ENCODE peak calls at places on chromosome 19, in eight cellular contexts. One of them, this sample, is unnamed.

GRCh38 chr19:31666126-31666525 is 316.9 kb upstream of the TSHZ3 start:
- DNase-seq in mesendoderm: peak; percentile 67
- DNase-seq in neuronal stem cell: no peak
- DNase-seq in neural progenitor cell: no peak
- DNase-seq in K562: no peak
- DNase-seq in NT2/D1: peak; percentile 11
- DNase-seq in fibroblast of lung: peak; percentile 19
- DNase-seq in colonic mucosa: no peak
- DNase-seq in this sample: no peak

GRCh38 chr19:35519291-35519690 is 5.8 kb upstream of the DMKN start:
- DNase-seq in mesendoderm: no peak
- DNase-seq in neuronal stem cell: no peak
- DNase-seq in neural progenitor cell: no peak
- DNase-seq in K562: no peak
- DNase-seq in NT2/D1: no peak
- DNase-seq in fibroblast of lung: peak; percentile 7
- DNase-seq in colonic mucosa: no peak
- DNase-seq in this sample: peak; percentile 8

GRCh38 chr19:18650048-18650435 is 13.2 kb downstream of the KLHL26 start:
- DNase-seq in mesendoderm: peak; percentile 38
- DNase-seq in neuronal stem cell: no peak
- DNase-seq in neural progenitor cell: no peak
- DNase-seq in K562: no peak
- DNase-seq in NT2/D1: no peak
- DNase-seq in fibroblast of lung: no peak
- DNase-seq in colonic mucosa: peak; percentile 39
- DNase-seq in this sample: peak; percentile 35

GRCh38 chr19:42269518-42270345 is 680 bp downstream of the CIC start:
- DNase-seq in mesendoderm: no peak
- DNase-seq in neuronal stem cell: no peak
- DNase-seq in neural progenitor cell: no peak
- DNase-seq in K562: peak; percentile 39
- DNase-seq in NT2/D1: no peak
- DNase-seq in fibroblast of lung: no peak
- DNase-seq in colonic mucosa: peak; percentile 52
- DNase-seq in this sample: peak; percentile 37

GRCh38 chr19:29526730-29527499 is 1.1 kb downstream of the VSTM2B start:
- DNase-seq in mesendoderm: peak; percentile 32
- DNase-seq in neuronal stem cell: peak; percentile 53
- DNase-seq in neural progenitor cell: peak; percentile 68
- DNase-seq in K562: peak; percentile 22
- DNase-seq in NT2/D1: no peak
- DNase-seq in fibroblast of lung: no peak
- DNase-seq in colonic mucosa: no peak
- DNase-seq in this sample: no peak

GRCh38 chr19:15432018-15432494 is 13.3 kb upstream of the AKAP8L start:
- DNase-seq in mesendoderm: no peak
- DNase-seq in neuronal stem cell: no peak
- DNase-seq in neural progenitor cell: peak; percentile 47
- DNase-seq in K562: peak; percentile 23
- DNase-seq in NT2/D1: no peak
- DNase-seq in fibroblast of lung: no peak
- DNase-seq in colonic mucosa: no peak
- DNase-seq in this sample: peak; percentile 49

GRCh38 chr19:10036601-10037071 is 23.4 kb downstream of the RDH8 start:
- DNase-seq in mesendoderm: no peak
- DNase-seq in neuronal stem cell: no peak
- DNase-seq in neural progenitor cell: no peak
- DNase-seq in K562: no peak
- DNase-seq in NT2/D1: no peak
- DNase-seq in fibroblast of lung: no peak
- DNase-seq in colonic mucosa: peak; percentile 38
- DNase-seq in this sample: no peak

GRCh38 chr19:13441810-13442512 is 64.3 kb downstream of the CACNA1A start:
- DNase-seq in mesendoderm: peak; percentile 78
- DNase-seq in neuronal stem cell: peak; percentile 79
- DNase-seq in neural progenitor cell: peak; percentile 91
- DNase-seq in K562: peak; percentile 67
- DNase-seq in NT2/D1: peak; percentile 65
- DNase-seq in fibroblast of lung: peak; percentile 37
- DNase-seq in colonic mucosa: peak; percentile 30
- DNase-seq in this sample: peak; percentile 67

GRCh38 chr19:42108527-42109389 is 23.5 kb downstream of the POU2F2 start:
- DNase-seq in mesendoderm: peak; percentile 93
- DNase-seq in neuronal stem cell: peak; percentile 88
- DNase-seq in neural progenitor cell: peak; percentile 93
- DNase-seq in K562: peak; percentile 91
- DNase-seq in NT2/D1: peak; percentile 80
- DNase-seq in fibroblast of lung: peak; percentile 79
- DNase-seq in colonic mucosa: peak; percentile 85
- DNase-seq in this sample: peak; percentile 94

GRCh38 chr19:53246498-53246897 is 8.2 kb downstream of the ZNF677 start:
- DNase-seq in mesendoderm: no peak
- DNase-seq in neuronal stem cell: no peak
- DNase-seq in neural progenitor cell: no peak
- DNase-seq in K562: no peak
- DNase-seq in NT2/D1: no peak
- DNase-seq in fibroblast of lung: no peak
- DNase-seq in colonic mucosa: no peak
- DNase-seq in this sample: no peak

GRCh38 chr19:45484273-45484945 is 12.4 kb downstream of the RTN2 start:
- DNase-seq in mesendoderm: no peak
- DNase-seq in neuronal stem cell: no peak
- DNase-seq in neural progenitor cell: peak; percentile 0
- DNase-seq in K562: no peak
- DNase-seq in NT2/D1: no peak
- DNase-seq in fibroblast of lung: no peak
- DNase-seq in colonic mucosa: no peak
- DNase-seq in this sample: no peak

GRCh38 chr19:35468637-35469036 is 20.6 kb downstream of the FFAR2 start:
- DNase-seq in mesendoderm: peak; percentile 81
- DNase-seq in neuronal stem cell: no peak
- DNase-seq in neural progenitor cell: peak; percentile 59
- DNase-seq in K562: peak; percentile 51
- DNase-seq in NT2/D1: peak; percentile 8
- DNase-seq in fibroblast of lung: no peak
- DNase-seq in colonic mucosa: peak; percentile 45
- DNase-seq in this sample: peak; percentile 16

GRCh38 chr19:54515156-54515555 is 12.5 kb downstream of the LAIR2 start:
- DNase-seq in mesendoderm: no peak
- DNase-seq in neuronal stem cell: no peak
- DNase-seq in neural progenitor cell: no peak
- DNase-seq in K562: no peak
- DNase-seq in NT2/D1: no peak
- DNase-seq in fibroblast of lung: no peak
- DNase-seq in colonic mucosa: no peak
- DNase-seq in this sample: no peak

GRCh38 chr19:4362038-4362828 is 18.9 kb downstream of the MPND start:
- DNase-seq in mesendoderm: no peak
- DNase-seq in neuronal stem cell: no peak
- DNase-seq in neural progenitor cell: no peak
- DNase-seq in K562: no peak
- DNase-seq in NT2/D1: no peak
- DNase-seq in fibroblast of lung: no peak
- DNase-seq in colonic mucosa: no peak
- DNase-seq in this sample: no peak
- H3K9ac ChIP-seq in mesendoderm: no peak overlapping the region
- H3K9ac ChIP-seq in neuronal stem cell: peak overlapping the region; percentile 50
- H3K9ac ChIP-seq in neural progenitor cell: no peak overlapping the region
- H3K9ac ChIP-seq in K562: peak overlapping the region; percentile 52
- H3K9ac ChIP-seq in NT2/D1: no peak overlapping the region
- H3K9ac ChIP-seq in fibroblast of lung: no peak overlapping the region
- H3K9ac ChIP-seq in colonic mucosa: no peak overlapping the region
- H3K9ac ChIP-seq in this sample: no peak overlapping the region

GRCh38 chr19:43956827-43957226 is 5.8 kb downstream of the ZNF221 start:
- DNase-seq in mesendoderm: no peak
- DNase-seq in neuronal stem cell: no peak
- DNase-seq in neural progenitor cell: no peak
- DNase-seq in K562: no peak
- DNase-seq in NT2/D1: no peak
- DNase-seq in fibroblast of lung: no peak
- DNase-seq in colonic mucosa: no peak
- DNase-seq in this sample: no peak

GRCh38 chr19:43950834-43951626 is at the start of gene ZNF221:
- DNase-seq in mesendoderm: peak; percentile 99
- DNase-seq in neuronal stem cell: peak; percentile 91
- DNase-seq in neural progenitor cell: peak; percentile 96
- DNase-seq in K562: peak; percentile 92
- DNase-seq in NT2/D1: peak; percentile 92
- DNase-seq in fibroblast of lung: peak; percentile 98
- DNase-seq in colonic mucosa: peak; percentile 96
- DNase-seq in this sample: peak; percentile 100
- H3K4me3 ChIP-seq in mesendoderm: peak within 1 kb of the TSS; percentile 86
- H3K4me3 ChIP-seq in neuronal stem cell: peak within 1 kb of the TSS; percentile 70
- H3K4me3 ChIP-seq in neural progenitor cell: peak within 1 kb of the TSS; percentile 95
- H3K4me3 ChIP-seq in K562: peak within 1 kb of the TSS; percentile 59
- H3K4me3 ChIP-seq in NT2/D1: peak within 1 kb of the TSS; percentile 83
- H3K4me3 ChIP-seq in fibroblast of lung: peak within 1 kb of the TSS; percentile 88
- H3K4me3 ChIP-seq in colonic mucosa: peak within 1 kb of the TSS; percentile 71
- H3K4me3 ChIP-seq in this sample: peak within 1 kb of the TSS; percentile 96

DNA sequence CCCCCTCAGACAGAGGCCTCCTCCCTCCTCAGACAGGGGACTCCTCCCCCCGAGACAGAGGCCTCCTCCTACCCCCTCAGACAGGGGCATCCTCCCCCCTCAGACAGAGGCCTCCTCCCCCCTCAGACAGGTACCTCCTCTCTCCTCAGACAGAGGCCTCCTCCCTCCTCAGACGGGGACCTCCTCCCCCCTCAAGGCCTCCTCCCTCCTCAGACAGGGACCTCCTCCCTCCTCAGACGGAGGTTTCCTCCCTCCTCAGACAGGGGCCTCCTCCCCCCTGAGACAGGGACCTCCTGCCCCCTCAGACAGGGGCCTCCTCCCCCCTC is 13.9 kb downstream of the C3 start:
- DNase-seq in mesendoderm: no peak
- DNase-seq in neuronal stem cell: no peak
- DNase-seq in neural progenitor cell: no peak
- DNase-seq in K562: no peak
- DNase-seq in NT2/D1: no peak
- DNase-seq in fibroblast of lung: no peak
- DNase-seq in colonic mucosa: no peak
- DNase-seq in this sample: no peak
- H3K27me3 ChIP-seq in mesendoderm: no peaks in the 10 kb centered on the region
- H3K27me3 ChIP-seq in neuronal stem cell: no peaks in the 10 kb centered on the region
- H3K27me3 ChIP-seq in neural progenitor cell: peaks cover 36% of the 10 kb centered on the region
- H3K27me3 ChIP-seq in K562: peaks cover 20% of the 10 kb centered on the region
- H3K27me3 ChIP-seq in NT2/D1: peaks cover 4% of the 10 kb centered on the region
- H3K27me3 ChIP-seq in fibroblast of lung: no peaks in the 10 kb centered on the region
- H3K27me3 ChIP-seq in colonic mucosa: no peaks in the 10 kb centered on the region
- H3K27me3 ChIP-seq in this sample: no peaks in the 10 kb centered on the region

GRCh38 chr19:46976845-46977320 is 42.8 kb upstream of the NPAS1 start:
- DNase-seq in mesendoderm: peak; percentile 97
- DNase-seq in neuronal stem cell: peak; percentile 30
- DNase-seq in neural progenitor cell: peak; percentile 74
- DNase-seq in K562: peak; percentile 81
- DNase-seq in NT2/D1: peak; percentile 30
- DNase-seq in fibroblast of lung: peak; percentile 87
- DNase-seq in colonic mucosa: no peak
- DNase-seq in this sample: peak; percentile 70

GRCh38 chr19:46977548-46977947 is 42.1 kb upstream of the NPAS1 start:
- DNase-seq in mesendoderm: no peak
- DNase-seq in neuronal stem cell: no peak
- DNase-seq in neural progenitor cell: no peak
- DNase-seq in K562: no peak
- DNase-seq in NT2/D1: no peak
- DNase-seq in fibroblast of lung: no peak
- DNase-seq in colonic mucosa: no peak
- DNase-seq in this sample: no peak

GRCh38 chr19:46979103-46979769 is 40.4 kb upstream of the NPAS1 start:
- DNase-seq in mesendoderm: peak; percentile 53
- DNase-seq in neuronal stem cell: no peak
- DNase-seq in neural progenitor cell: no peak
- DNase-seq in K562: no peak
- DNase-seq in NT2/D1: no peak
- DNase-seq in fibroblast of lung: no peak
- DNase-seq in colonic mucosa: no peak
- DNase-seq in this sample: no peak

GRCh38 chr19:46979770-46980105 is 39.9 kb upstream of the NPAS1 start:
- DNase-seq in mesendoderm: peak; percentile 48
- DNase-seq in neuronal stem cell: no peak
- DNase-seq in neural progenitor cell: peak; percentile 47
- DNase-seq in K562: no peak
- DNase-seq in NT2/D1: no peak
- DNase-seq in fibroblast of lung: no peak
- DNase-seq in colonic mucosa: no peak
- DNase-seq in this sample: no peak

GRCh38 chr19:46978470-46978869 is 41.2 kb upstream of the NPAS1 start:
- DNase-seq in mesendoderm: no peak
- DNase-seq in neuronal stem cell: no peak
- DNase-seq in neural progenitor cell: no peak
- DNase-seq in K562: no peak
- DNase-seq in NT2/D1: no peak
- DNase-seq in fibroblast of lung: no peak
- DNase-seq in colonic mucosa: no peak
- DNase-seq in this sample: no peak
- H3K9ac ChIP-seq in mesendoderm: no peak overlapping the region
- H3K9ac ChIP-seq in neuronal stem cell: no peak overlapping the region
- H3K9ac ChIP-seq in neural progenitor cell: no peak overlapping the region
- H3K9ac ChIP-seq in K562: peak overlapping the region; percentile 12
- H3K9ac ChIP-seq in NT2/D1: peak overlapping the region; percentile 2
- H3K9ac ChIP-seq in fibroblast of lung: no peak overlapping the region
- H3K9ac ChIP-seq in colonic mucosa: no peak overlapping the region
- H3K9ac ChIP-seq in this sample: peak overlapping the region; percentile 85

This sample was measured in adipocyte.